ENCODE peak calls at places on chromosomes 12 and 14, in five cellular contexts. M is K562, K is HepG2, H is H1, Q is GM12878. N is an unnamed sample.

GRCh38 chr12:96356831-96357230 is 43.4 kb downstream of the CDK17 start:
- DNase-seq in M (no peak), K (no peak), H (no peak), Q (no peak), N (no peak)

GRCh38 chr12:114674201-114675047 is 9.6 kb downstream of the TBX3 start:
- DNase-seq in M (no peak), K (no peak), H (no peak), Q (no peak), N (no peak)

GRCh38 chr12:50739611-50740010 is 24.3 kb upstream of the ATF1 start:
- DNase-seq in M (no peak), K (no peak), H (no peak), Q (no peak), N (no peak)

GRCh38 chr12:55226523-55226922 is 5.7 kb downstream of the OR10A7 start:
- DNase-seq in M (no peak), K (no peak), H (no peak), Q (no peak), N (no peak)

GRCh38 chr14:50225067-50225973 is 6.1 kb downstream of the SOS2 start:
- DNase-seq in M (no peak), K (peak; percentile 16), H (no peak), Q (no peak), N (no peak)

GRCh38 chr12:132460571-132460970 is 29.4 kb upstream of the FBRSL1 start:
- DNase-seq in M (peak; percentile 62), K (peak; percentile 40), H (no peak), Q (no peak), N (no peak)

GRCh38 chr12:82723093-82723492 is 36.4 kb downstream of the TMTC2 start:
- DNase-seq in M (no peak), K (no peak), H (no peak), Q (peak; percentile 9), N (no peak)

GRCh38 chr14:24665440-24665991 is 31.5 kb upstream of the GZMB start:
- DNase-seq in M (no peak), K (no peak), H (no peak), Q (peak; percentile 77), N (no peak)

GRCh38 chr12:39675263-39675662 is 55.7 kb upstream of the ABCD2 start:
- DNase-seq in M (no peak), K (no peak), H (no peak), Q (no peak), N (no peak)

GRCh38 chr12:26928661-26929060 is 9.1 kb downstream of the INTS13 start:
- DNase-seq in M (no peak), K (no peak), H (no peak), Q (no peak), N (no peak)

GRCh38 chr12:19298837-19299605 is 140.3 kb upstream of the AEBP2 start:
- DNase-seq in M (no peak), K (no peak), H (no peak), Q (no peak), N (no peak)

GRCh38 chr12:93982847-93983315 is 165.5 kb upstream of the PLXNC1 start:
- DNase-seq in M (no peak), K (no peak), H (no peak), Q (no peak), N (no peak)

GRCh38 chr12:26936559-26937442 is 980 bp downstream of the INTS13 start:
- DNase-seq in M (peak; percentile 14), K (no peak), H (no peak), Q (no peak), N (no peak)

GRCh38 chr14:62308927-62309326 is 546.7 kb downstream of the SNAPC1 start:
- DNase-seq in M (no peak), K (no peak), H (no peak), Q (no peak), N (no peak)

GRCh38 chr12:95942532-95943230 is at the start of gene CCDC38:
- DNase-seq in M (peak; percentile 14), K (peak; percentile 88), H (no peak), Q (peak; percentile 57), N (peak; percentile 93)

GRCh38 chr12:53160673-53161072 is 19.8 kb upstream of the ZNF740 start:
- DNase-seq in M (no peak), K (no peak), H (no peak), Q (no peak), N (no peak)

GRCh38 chr14:99534863-99535262 is 53.7 kb downstream of the CCNK start:
- DNase-seq in M (no peak), K (no peak), H (no peak), Q (no peak), N (no peak)

GRCh38 chr12:24661657-24662096 is 287.2 kb downstream of the BCAT1 start:
- DNase-seq in M (no peak), K (peak; percentile 70), H (no peak), Q (no peak), N (no peak)

GRCh38 chr12:128657378-128657777 is 166.4 kb downstream of the SLC15A4 start:
- DNase-seq in M (no peak), K (no peak), H (no peak), Q (no peak), N (no peak)

GRCh38 chr12:105064564-105065222 is 19.6 kb downstream of the ALDH1L2 start:
- DNase-seq in M (no peak), K (no peak), H (no peak), Q (no peak), N (no peak)

GRCh38 chr14:99853206-99853605 is 60.0 kb downstream of the EML1 start:
- DNase-seq in M (no peak), K (no peak), H (no peak), Q (no peak), N (no peak)

GRCh38 chr14:33126433-33126832 is 187.8 kb downstream of the NPAS3 start:
- DNase-seq in M (no peak), K (no peak), H (no peak), Q (no peak), N (no peak)

GRCh38 chr12:113949321-113950305 is 16.5 kb downstream of the RBM19 start:
- DNase-seq in M (no peak), K (no peak), H (no peak), Q (no peak), N (no peak)

GRCh38 chr12:54586620-54587019 is 1.8 kb downstream of the PPP1R1A start:
- DNase-seq in M (no peak), K (no peak), H (no peak), Q (no peak), N (no peak)

GRCh38 chr12:22981711-22982110 is 356.7 kb downstream of the ETNK1 start:
- DNase-seq in M (no peak), K (no peak), H (no peak), Q (no peak), N (peak; percentile 16)

GRCh38 chr12:55614764-55615163 is 21.9 kb upstream of the OR10P1 start:
- DNase-seq in M (no peak), K (no peak), H (no peak), Q (no peak), N (no peak)

GRCh38 chr12:116332705-116333380 is 55.4 kb upstream of the MED13L start:
- DNase-seq in M (no peak), K (no peak), H (no peak), Q (no peak), N (no peak)

GRCh38 chr12:59118356-59118755 is 198.1 kb upstream of the LRIG3 start:
- DNase-seq in M (no peak), K (no peak), H (no peak), Q (no peak), N (no peak)

GRCh38 chr14:99073401-99073800 is 198.6 kb downstream of the BCL11B start:
- DNase-seq in M (no peak), K (no peak), H (no peak), Q (no peak), N (no peak)

GRCh38 chr12:116916122-116916521 is 5.4 kb downstream of the FBXW8 start:
- DNase-seq in M (no peak), K (peak; percentile 37), H (no peak), Q (no peak), N (no peak)

GRCh38 chr12:119864591-119864990 is 12.5 kb downstream of the CIT start:
- DNase-seq in M (no peak), K (no peak), H (no peak), Q (no peak), N (no peak)
- TF ChIP-seq HDAC2 in M (no peak), K (no peak), H (no peak), Q (no peak), N (no peak)

GRCh38 chr12:112564160-112564559 is 145.4 kb downstream of the PTPN11 start:
- DNase-seq in M (peak; percentile 21), K (no peak), H (no peak), Q (no peak), N (no peak)

GRCh38 chr12:112557954-112558630 is 139.3 kb downstream of the PTPN11 start:
- DNase-seq in M (no peak), K (no peak), H (no peak), Q (no peak), N (no peak)

GRCh38 chr12:112555621-112556233 is 137.0 kb downstream of the PTPN11 start:
- DNase-seq in M (peak; percentile 34), K (no peak), H (no peak), Q (no peak), N (peak; percentile 40)

GRCh38 chr12:112559784-112560183 is 141.0 kb downstream of the PTPN11 start:
- DNase-seq in M (no peak), K (no peak), H (no peak), Q (no peak), N (no peak)
- TF ChIP-seq HDAC2 in M (no peak), K (no peak), H (no peak), Q (no peak), N (no peak)

GRCh38 chr14:22339277-22339676 is 249.7 kb downstream of the DAD1 start:
- DNase-seq in M (no peak), K (no peak), H (no peak), Q (no peak), N (no peak)
- TF ChIP-seq HDAC2 in M (no peak), K (no peak), H (no peak), Q (no peak), N (no peak)

DNA sequence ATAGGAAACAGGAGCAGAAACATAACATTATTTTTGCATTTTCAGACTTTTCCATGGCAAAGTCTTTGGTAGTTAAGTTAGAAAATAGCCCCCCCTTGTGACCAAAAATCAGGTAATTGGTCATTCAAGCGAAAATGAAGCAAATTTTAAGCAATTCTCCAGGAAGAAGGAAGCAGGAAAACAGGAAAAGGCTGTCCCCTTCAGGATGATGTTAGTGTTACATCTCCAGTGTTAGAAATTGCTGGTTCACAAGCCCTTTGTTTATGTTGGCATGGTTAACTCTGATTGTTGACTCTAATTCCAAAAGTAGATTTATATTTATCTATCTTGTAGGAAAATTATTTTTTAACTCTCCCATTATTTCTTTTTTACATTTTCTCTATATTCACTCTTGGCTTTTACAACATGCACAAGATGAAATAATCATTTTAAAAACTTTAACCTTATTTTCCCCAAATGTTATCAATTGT is 18.8 kb upstream of the GAS2L3 start:
- DNase-seq in M (peak; percentile 69), K (peak; percentile 88), H (no peak), Q (no peak), N (peak; percentile 89)
- TF ChIP-seq HDAC2 in M (no peak), K (no peak), H (no peak), Q (no peak), N (no peak)

GRCh38 chr12:103657331-103657730 is 70.3 kb downstream of the STAB2 start:
- DNase-seq in M (no peak), K (no peak), H (no peak), Q (no peak), N (no peak)
- TF ChIP-seq HDAC2 in M (no peak), K (no peak), H (no peak), Q (no peak), N (no peak)

GRCh38 chr12:71162832-71163711 is 5.3 kb upstream of the TSPAN8 start:
- DNase-seq in M (no peak), K (peak; percentile 99), H (no peak), Q (no peak), N (peak; percentile 11)
- TF ChIP-seq HDAC2 in M (no peak), K (peak; percentile 62), H (no peak), Q (no peak), N (no peak)

N was measured in A549.